ENCODE peak calls at places on chromosomes 3 and 15, in ten cellular contexts. L is ascending aorta, P is brain microvascular endothelial cell, Y is SK-N-SH, E is thoracic aorta, W is OCI-LY7, T is aorta, Z is tibial artery, K is stomach, J is IMR-90. C is an unnamed sample. For H3K36me3, the result is how much of the 10 kb centered on the place peaks cover.

GRCh38 chr15:38479286-38479685 is 25.4 kb downstream of the FAM98B start:
- DNase-seq in L (no peak), P (no peak), Y (no peak), E (no peak), W (no peak), T (no peak), Z (no peak), K (no peak), J (peak), C (no peak)

GRCh38 chr15:69200773-69201745 is 40.6 kb downstream of the GLCE start:
- DNase-seq in L (no peak), P (no peak), Y (no peak), E (no peak), W (no peak), T (no peak), Z (no peak), K (no peak), J (no peak), C (no peak)

GRCh38 chr3:165225604-165226003 is 29.4 kb upstream of the SLITRK3 start:
- DNase-seq in L (no peak), P (no peak), Y (no peak), E (no peak), W (no peak), T (no peak), Z (no peak), K (no peak), J (no peak), C (no peak)

GRCh38 chr3:149969110-149969944 is 1.4 kb downstream of the PFN2 start:
- DNase-seq in L (peak), P (peak), Y (peak), E (peak), W (no peak), T (peak), Z (peak), K (no peak), J (peak), C (peak)

GRCh38 chr3:138376663-138377062 is 28.3 kb downstream of the MRAS start:
- DNase-seq in L (no peak), P (no peak), Y (no peak), E (no peak), W (no peak), T (no peak), Z (no peak), K (no peak), J (no peak), C (no peak)

GRCh38 chr15:31457631-31458526 is 131.2 kb downstream of the KLF13 start:
- DNase-seq in L (peak), P (peak), Y (no peak), E (no peak), W (peak), T (peak), Z (peak), K (peak), J (peak), C (no peak)

GRCh38 chr3:19147905-19148767 is at the start of gene KCNH8:
- DNase-seq in L (no peak), P (no peak), Y (peak), E (no peak), W (peak), T (peak), Z (peak), K (peak), J (no peak), C (no peak)

GRCh38 chr3:44232407-44232806 is 9.3 kb upstream of the TOPAZ1 start:
- DNase-seq in L (no peak), P (no peak), Y (no peak), E (no peak), W (no peak), T (no peak), Z (no peak), K (no peak), J (no peak), C (no peak)

GRCh38 chr15:85858586-85859375 is 64.1 kb upstream of the KLHL25 start:
- DNase-seq in L (peak), P (peak), Y (peak), E (no peak), W (peak), T (peak), Z (no peak), K (peak), J (peak), C (peak)

GRCh38 chr3:183825380-183826161 is at the start of gene MAP6D1:
- DNase-seq in L (no peak), P (peak), Y (peak), E (no peak), W (peak), T (peak), Z (no peak), K (no peak), J (peak), C (peak)

GRCh38 chr3:184262166-184262926 is 993 bp upstream of the CAMK2N2 start:
- DNase-seq in L (no peak), P (no peak), Y (peak), E (no peak), W (no peak), T (no peak), Z (no peak), K (no peak), J (peak), C (no peak)

GRCh38 chr15:32636908-32637567 is 4.5 kb upstream of the SCG5 start:
- DNase-seq in L (no peak), P (no peak), Y (no peak), E (no peak), W (no peak), T (no peak), Z (no peak), K (no peak), J (no peak), C (no peak)
- H3K36me3 ChIP-seq in L (under half), P (under half), Y (half or more), E (under half), W (half or more), T (under half), Z (under half), K (under half), J (under half), C (under half)

GRCh38 chr15:72797338-72797689 is 13.8 kb upstream of the ADPGK start:
- DNase-seq in L (no peak), P (no peak), Y (no peak), E (no peak), W (no peak), T (no peak), Z (no peak), K (no peak), J (no peak), C (no peak)
- H3K36me3 ChIP-seq in L (under half), P (under half), Y (under half), E (under half), W (under half), T (under half), Z (under half), K (under half), J (under half), C (under half)

GRCh38 chr3:128625409-128625945 is 25.1 kb downstream of the RPN1 start:
- DNase-seq in L (no peak), P (no peak), Y (no peak), E (no peak), W (no peak), T (no peak), Z (no peak), K (no peak), J (no peak), C (no peak)
- H3K36me3 ChIP-seq in L (half or more), P (half or more), Y (half or more), E (half or more), W (half or more), T (under half), Z (half or more), K (half or more), J (half or more), C (half or more)

GRCh38 chr3:30397030-30397429 is 209.4 kb upstream of the TGFBR2 start:
- DNase-seq in L (no peak), P (no peak), Y (no peak), E (no peak), W (no peak), T (no peak), Z (no peak), K (no peak), J (no peak), C (no peak)

DNA sequence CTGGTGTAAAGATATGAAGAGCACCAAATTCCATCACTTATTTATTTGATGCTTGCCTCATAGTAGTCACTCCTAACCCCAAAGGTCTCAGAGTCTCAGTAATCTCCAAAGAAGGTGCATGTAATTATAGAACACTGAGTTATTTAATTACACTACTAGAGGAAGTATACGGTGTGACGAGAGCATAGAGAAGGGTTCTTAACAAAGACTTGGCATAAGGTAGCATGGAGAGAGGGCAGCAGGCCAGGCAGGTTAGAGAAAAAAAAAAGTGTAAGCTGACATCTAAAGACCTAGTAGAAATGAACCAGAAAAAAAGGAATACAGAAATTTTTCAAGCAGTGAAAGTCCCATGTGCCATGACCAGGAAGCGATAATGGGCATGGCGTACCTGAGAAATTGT is 213.3 kb upstream of the TGFBR2 start:
- DNase-seq in L (no peak), P (no peak), Y (no peak), E (no peak), W (no peak), T (no peak), Z (no peak), K (peak), J (no peak), C (no peak)
- H3K36me3 ChIP-seq in L (under half), P (under half), Y (under half), E (under half), W (under half), T (under half), Z (under half), K (under half), J (under half), C (under half)

DNA sequence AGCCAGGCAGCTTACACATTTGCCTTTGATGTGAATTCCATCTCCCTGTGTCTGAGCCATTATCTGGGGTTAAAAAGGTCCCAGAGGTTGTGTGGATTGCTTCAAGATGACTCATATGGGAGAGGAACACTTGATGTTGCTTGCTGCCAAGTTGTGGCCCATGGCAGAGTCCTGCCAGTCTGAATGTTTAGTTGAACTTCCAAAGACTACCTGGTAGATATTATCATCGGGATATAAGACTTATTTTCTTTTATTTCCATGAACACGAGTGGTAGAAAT is 85.6 kb downstream of the TJP1 start:
- DNase-seq in L (no peak), P (peak), Y (no peak), E (no peak), W (no peak), T (no peak), Z (no peak), K (no peak), J (peak), C (no peak)
- H3K36me3 ChIP-seq in L (under half), P (under half), Y (under half), E (under half), W (under half), T (under half), Z (half or more), K (half or more), J (under half), C (half or more)

GRCh38 chr15:48469271-48469670 is 138.0 kb downstream of the DUT start:
- DNase-seq in L (no peak), P (no peak), Y (no peak), E (no peak), W (no peak), T (no peak), Z (no peak), K (no peak), J (no peak), C (no peak)
- H3K36me3 ChIP-seq in L (half or more), P (half or more), Y (half or more), E (half or more), W (under half), T (under half), Z (half or more), K (half or more), J (half or more), C (half or more)

C was measured in left ventricle myocardium inferior.